ENCODE peak calls at places on chromosomes 11 and 22, in five cellular contexts. F is activated naive CD4-positive, alpha-beta T cell treated with anti-CD3 and anti-CD28 coated beads, Interleukin-2, amount 50 U/mL, for 72 hours; L is SK-N-SH; Q is omental fat pad; Y is IMR-90. X is an unnamed sample.

GRCh38 chr11:120180571-120181445 is 30.0 kb upstream of the OAF start:
- DNase-seq in Y (peak; percentile 90), L (no peak), Q (peak; percentile 26), F (no peak), X (no peak)

GRCh38 chr11:96470521-96470920 is 80.7 kb downstream of the JRKL start:
- DNase-seq in Y (no peak), L (no peak), Q (no peak), F (no peak), X (no peak)

GRCh38 chr22:43376765-43377485 is 33.8 kb upstream of the SCUBE1 start:
- DNase-seq in L (no peak), Y (no peak), F (no peak), Q (no peak), X (no peak)

GRCh38 chr11:47056261-47056915 is 119.8 kb downstream of the CSTPP1 start:
- DNase-seq in L (no peak), F (no peak), Y (peak; percentile 94), Q (no peak), X (no peak)

GRCh38 chr11:126336065-126336464 is 19.4 kb upstream of the ST3GAL4 start:
- DNase-seq in Q (no peak), L (no peak), Y (no peak), F (no peak), X (no peak)

GRCh38 chr22:22710719-22711531 is 66.5 kb downstream of the GGTLC2 start:
- DNase-seq in L (peak; percentile 75), F (no peak), Y (peak; percentile 17), Q (peak; percentile 85), X (peak; percentile 2)

GRCh38 chr11:126978911-126979310 is 21.7 kb downstream of the KIRREL3 start:
- DNase-seq in Q (no peak), Y (no peak), L (no peak), F (no peak), X (no peak)

GRCh38 chr11:44732564-44732963 is 5.8 kb downstream of the TSPAN18 start:
- DNase-seq in L (no peak), F (no peak), Y (no peak), Q (no peak), X (no peak)

GRCh38 chr22:20533879-20534265 is 26.5 kb downstream of the MED15 start:
- DNase-seq in F (no peak), Q (no peak), L (peak; percentile 68), Y (no peak), X (no peak)

GRCh38 chr11:44320289-44320973 is 10.5 kb upstream of the ALX4 start:
- DNase-seq in F (no peak), L (no peak), Q (no peak), Y (no peak), X (no peak)